ENCODE peak calls at places on chromosomes 13 and 19, in seven cellular contexts. One of them, this sample, is unnamed.

GRCh38 chr19:56333506-56333905 is 18.9 kb upstream of the ZSCAN5A start:
- DNase-seq in H1: peak; percentile 49
- DNase-seq in SK-N-SH: peak; percentile 64
- DNase-seq in K562: peak; percentile 58
- DNase-seq in GM12892: no peak
- DNase-seq in HepG2: peak; percentile 67
- DNase-seq in GM12878: no peak
- DNase-seq in this sample: no peak

GRCh38 chr13:41707192-41707858 is 250.0 kb downstream of the RGCC start:
- DNase-seq in H1: no peak
- DNase-seq in SK-N-SH: no peak
- DNase-seq in K562: no peak
- DNase-seq in GM12892: no peak
- DNase-seq in HepG2: no peak
- DNase-seq in GM12878: no peak
- DNase-seq in this sample: no peak

GRCh38 chr13:29204651-29205050 is 384.5 kb downstream of the MTUS2 start:
- DNase-seq in H1: no peak
- DNase-seq in SK-N-SH: no peak
- DNase-seq in K562: no peak
- DNase-seq in GM12892: no peak
- DNase-seq in HepG2: no peak
- DNase-seq in GM12878: no peak
- DNase-seq in this sample: no peak

GRCh38 chr19:55390461-55390880 is 4.7 kb downstream of the RPL28 start:
- DNase-seq in H1: no peak
- DNase-seq in SK-N-SH: no peak
- DNase-seq in K562: peak; percentile 65
- DNase-seq in GM12892: no peak
- DNase-seq in HepG2: no peak
- DNase-seq in GM12878: no peak
- DNase-seq in this sample: no peak

GRCh38 chr13:45575146-45575829 is 40.3 kb downstream of the ERICH6B start:
- DNase-seq in H1: no peak
- DNase-seq in SK-N-SH: no peak
- DNase-seq in K562: no peak
- DNase-seq in GM12892: no peak
- DNase-seq in HepG2: no peak
- DNase-seq in GM12878: no peak
- DNase-seq in this sample: no peak

GRCh38 chr13:40993987-40994386 is 25.1 kb downstream of the ELF1 start:
- DNase-seq in H1: no peak
- DNase-seq in SK-N-SH: no peak
- DNase-seq in K562: no peak
- DNase-seq in GM12892: no peak
- DNase-seq in HepG2: no peak
- DNase-seq in GM12878: no peak
- DNase-seq in this sample: no peak

GRCh38 chr13:23751195-23751594 is 138.0 kb downstream of the MIPEP start:
- DNase-seq in H1: no peak
- DNase-seq in SK-N-SH: no peak
- DNase-seq in K562: no peak
- DNase-seq in GM12892: no peak
- DNase-seq in HepG2: peak; percentile 12
- DNase-seq in GM12878: peak; percentile 41
- DNase-seq in this sample: no peak

GRCh38 chr13:24063281-24063851 is 97.2 kb upstream of the SPATA13 start:
- DNase-seq in H1: no peak
- DNase-seq in SK-N-SH: no peak
- DNase-seq in K562: no peak
- DNase-seq in GM12892: no peak
- DNase-seq in HepG2: no peak
- DNase-seq in GM12878: no peak
- DNase-seq in this sample: no peak

GRCh38 chr19:14091885-14092462 is 1.4 kb upstream of the SAMD1 start:
- DNase-seq in H1: peak; percentile 77
- DNase-seq in SK-N-SH: no peak
- DNase-seq in K562: peak; percentile 56
- DNase-seq in GM12892: peak; percentile 55
- DNase-seq in HepG2: no peak
- DNase-seq in GM12878: no peak
- DNase-seq in this sample: peak; percentile 66

DNA sequence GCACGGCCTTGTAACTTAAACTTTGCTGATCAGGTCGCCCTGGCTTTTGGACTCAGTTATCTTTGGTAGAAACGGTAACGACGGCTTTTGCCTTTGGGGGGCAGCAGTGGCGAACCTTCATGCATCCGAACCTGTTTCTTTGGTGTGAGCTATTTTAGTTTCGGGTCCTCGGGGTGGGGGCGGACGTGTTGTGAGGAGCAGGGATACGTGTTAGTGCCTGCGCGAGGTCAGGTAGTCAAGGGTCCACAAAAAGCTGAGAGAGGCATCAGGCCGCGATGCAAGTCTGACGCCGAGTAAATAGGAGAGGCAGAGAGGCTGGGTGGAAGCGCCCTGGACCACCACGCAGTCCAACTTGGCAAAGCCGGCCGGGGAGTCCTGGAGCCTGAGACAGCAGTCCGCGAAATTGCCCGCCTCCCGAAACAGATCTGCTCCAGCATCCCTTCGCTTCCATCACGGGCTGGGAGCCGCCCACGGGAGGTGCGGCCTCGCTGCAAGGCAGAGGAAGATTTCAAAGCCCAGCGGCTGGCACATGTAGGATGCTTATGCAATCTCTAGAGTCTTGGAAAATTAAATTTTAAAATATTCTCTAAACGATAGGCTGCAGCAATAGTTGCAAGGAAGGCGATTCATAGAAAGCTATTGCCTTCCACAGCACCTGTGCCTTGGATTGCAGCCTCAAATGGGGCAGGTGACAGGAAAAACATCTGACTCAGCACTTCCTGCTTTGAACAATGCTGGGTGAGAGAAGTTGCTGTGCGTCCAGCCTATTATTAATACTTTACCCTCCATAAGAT is 4.6 kb upstream of the TPP2 start:
- DNase-seq in H1: peak; percentile 87
- DNase-seq in SK-N-SH: peak; percentile 69
- DNase-seq in K562: peak; percentile 43
- DNase-seq in GM12892: peak; percentile 27
- DNase-seq in HepG2: peak; percentile 53
- DNase-seq in GM12878: peak; percentile 40
- DNase-seq in this sample: peak; percentile 30
- TF ChIP-seq POLR2AphosphoS5 in H1: peak; percentile 67
- TF ChIP-seq POLR2AphosphoS5 in SK-N-SH: no peak
- TF ChIP-seq POLR2AphosphoS5 in K562: no peak
- TF ChIP-seq POLR2AphosphoS5 in GM12892: no peak
- TF ChIP-seq POLR2AphosphoS5 in HepG2: no peak
- TF ChIP-seq POLR2AphosphoS5 in GM12878: no peak
- TF ChIP-seq POLR2AphosphoS5 in this sample: no peak

GRCh38 chr13:100128838-100129237 is 39.9 kb downstream of the PCCA start:
- DNase-seq in H1: no peak
- DNase-seq in SK-N-SH: no peak
- DNase-seq in K562: no peak
- DNase-seq in GM12892: no peak
- DNase-seq in HepG2: peak; percentile 58
- DNase-seq in GM12878: no peak
- DNase-seq in this sample: no peak

GRCh38 chr13:100130930-100131511 is 42.1 kb downstream of the PCCA start:
- DNase-seq in H1: no peak
- DNase-seq in SK-N-SH: no peak
- DNase-seq in K562: no peak
- DNase-seq in GM12892: no peak
- DNase-seq in HepG2: no peak
- DNase-seq in GM12878: no peak
- DNase-seq in this sample: no peak

GRCh38 chr13:100129605-100130004 is 40.7 kb downstream of the PCCA start:
- DNase-seq in H1: no peak
- DNase-seq in SK-N-SH: no peak
- DNase-seq in K562: no peak
- DNase-seq in GM12892: no peak
- DNase-seq in HepG2: no peak
- DNase-seq in GM12878: peak; percentile 34
- DNase-seq in this sample: no peak

GRCh38 chr13:100130092-100130491 is 41.2 kb downstream of the PCCA start:
- DNase-seq in H1: no peak
- DNase-seq in SK-N-SH: no peak
- DNase-seq in K562: no peak
- DNase-seq in GM12892: no peak
- DNase-seq in HepG2: no peak
- DNase-seq in GM12878: no peak
- DNase-seq in this sample: no peak

DNA sequence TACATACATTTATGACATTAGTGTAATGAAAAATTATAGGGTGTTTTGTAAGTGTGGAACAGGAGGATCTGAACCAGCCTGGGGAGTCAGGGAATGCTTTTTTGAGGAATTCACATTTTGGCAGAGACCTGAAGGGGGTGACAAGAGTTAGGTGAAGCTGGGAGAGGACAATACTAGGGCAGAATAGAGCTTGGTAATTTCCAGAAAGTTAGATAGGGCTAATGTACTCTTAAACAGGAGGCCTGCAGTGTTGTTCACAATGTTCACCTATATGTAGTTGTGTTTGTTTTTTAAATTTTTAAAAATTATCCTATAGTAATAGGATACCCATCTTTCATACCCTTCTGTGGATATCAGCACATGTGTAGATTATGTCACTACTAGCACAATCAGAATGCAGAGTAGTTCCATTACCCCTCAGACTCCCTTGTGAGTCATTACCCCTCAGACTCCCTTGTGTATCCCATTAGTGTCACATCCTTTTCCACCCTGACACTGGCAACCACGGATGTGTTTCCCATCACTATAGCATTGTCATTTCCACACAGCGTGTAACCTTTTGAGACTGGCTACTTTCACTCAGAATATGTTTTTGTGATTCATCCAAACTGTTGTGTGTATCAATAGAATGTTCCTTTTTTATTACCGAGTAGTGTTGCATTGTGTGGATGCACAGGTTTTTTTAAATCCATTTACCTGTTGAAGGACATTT is 43.1 kb downstream of the PCCA start:
- DNase-seq in H1: no peak
- DNase-seq in SK-N-SH: peak; percentile 23
- DNase-seq in K562: peak; percentile 73
- DNase-seq in GM12892: no peak
- DNase-seq in HepG2: peak; percentile 32
- DNase-seq in GM12878: no peak
- DNase-seq in this sample: no peak
- TF ChIP-seq TAF1 in H1: no peak
- TF ChIP-seq TAF1 in SK-N-SH: no peak
- TF ChIP-seq TAF1 in K562: no peak
- TF ChIP-seq TAF1 in GM12892: no peak
- TF ChIP-seq TAF1 in HepG2: no peak
- TF ChIP-seq TAF1 in GM12878: no peak
- TF ChIP-seq TAF1 in this sample: no peak

DNA sequence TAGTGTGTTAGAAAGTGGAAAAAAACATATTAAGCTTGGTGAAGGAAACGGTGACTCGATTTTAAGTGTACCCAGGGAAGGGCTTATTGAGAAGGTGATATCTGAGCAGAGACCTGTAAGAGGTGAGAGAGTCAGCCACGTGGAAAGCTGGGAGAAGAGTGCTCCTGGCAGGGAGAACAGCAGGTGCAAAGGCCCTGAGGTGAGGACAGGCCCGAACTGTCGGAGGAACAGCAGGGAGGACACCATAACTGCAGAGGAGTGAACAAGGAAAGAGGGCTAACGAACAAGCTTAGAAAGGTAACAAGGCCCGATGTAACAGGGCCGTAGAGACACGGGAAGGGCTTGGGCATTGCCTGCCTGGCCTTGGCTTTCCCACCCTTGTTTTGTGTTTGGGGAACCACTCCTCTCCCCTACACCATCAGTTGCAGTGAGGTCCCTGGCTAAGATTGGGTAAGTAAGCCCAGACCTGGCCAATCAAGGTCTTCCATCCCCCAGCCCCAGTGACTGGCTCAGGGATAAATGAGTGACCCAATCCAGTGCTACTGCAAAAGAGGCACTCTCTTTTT is 7.3 kb downstream of the ATP4A start:
- DNase-seq in H1: no peak
- DNase-seq in SK-N-SH: no peak
- DNase-seq in K562: no peak
- DNase-seq in GM12892: no peak
- DNase-seq in HepG2: no peak
- DNase-seq in GM12878: no peak
- DNase-seq in this sample: no peak
- TF ChIP-seq POLR2AphosphoS5 in H1: no peak
- TF ChIP-seq POLR2AphosphoS5 in SK-N-SH: no peak
- TF ChIP-seq POLR2AphosphoS5 in K562: no peak
- TF ChIP-seq POLR2AphosphoS5 in GM12892: no peak
- TF ChIP-seq POLR2AphosphoS5 in HepG2: no peak
- TF ChIP-seq POLR2AphosphoS5 in GM12878: no peak
- TF ChIP-seq POLR2AphosphoS5 in this sample: no peak

GRCh38 chr19:5622465-5623396 is at the start of the genes SAFB and SAFB2:
- DNase-seq in H1: peak; percentile 98
- DNase-seq in SK-N-SH: peak; percentile 99
- DNase-seq in K562: peak; percentile 99
- DNase-seq in GM12892: peak; percentile 91
- DNase-seq in HepG2: peak; percentile 98
- DNase-seq in GM12878: peak; percentile 99
- DNase-seq in this sample: peak; percentile 92

GRCh38 chr19:5624154-5624663 is 1.3 kb downstream of the SAFB start:
- DNase-seq in H1: peak; percentile 45
- DNase-seq in SK-N-SH: peak; percentile 35
- DNase-seq in K562: no peak
- DNase-seq in GM12892: no peak
- DNase-seq in HepG2: no peak
- DNase-seq in GM12878: no peak
- DNase-seq in this sample: no peak

GRCh38 chr19:5623397-5624153 is 692 bp downstream of the SAFB start:
- DNase-seq in H1: no peak
- DNase-seq in SK-N-SH: peak; percentile 55
- DNase-seq in K562: no peak
- DNase-seq in GM12892: no peak
- DNase-seq in HepG2: no peak
- DNase-seq in GM12878: no peak
- DNase-seq in this sample: no peak

GRCh38 chr19:5621945-5622464 is 571 bp downstream of the SAFB2 start:
- DNase-seq in H1: peak; percentile 49
- DNase-seq in SK-N-SH: peak; percentile 29
- DNase-seq in K562: peak; percentile 19
- DNase-seq in GM12892: no peak
- DNase-seq in HepG2: no peak
- DNase-seq in GM12878: no peak
- DNase-seq in this sample: no peak

GRCh38 chr19:5621311-5621944 is 1.1 kb downstream of the SAFB2 start:
- DNase-seq in H1: no peak
- DNase-seq in SK-N-SH: no peak
- DNase-seq in K562: no peak
- DNase-seq in GM12892: no peak
- DNase-seq in HepG2: no peak
- DNase-seq in GM12878: no peak
- DNase-seq in this sample: no peak
- TF ChIP-seq TAF1 in H1: no peak
- TF ChIP-seq TAF1 in SK-N-SH: no peak
- TF ChIP-seq TAF1 in K562: no peak
- TF ChIP-seq TAF1 in GM12892: no peak
- TF ChIP-seq TAF1 in HepG2: no peak
- TF ChIP-seq TAF1 in GM12878: no peak
- TF ChIP-seq TAF1 in this sample: no peak

GRCh38 chr13:99281811-99282263 is 23.7 kb upstream of the GPR18 start:
- DNase-seq in H1: no peak
- DNase-seq in SK-N-SH: no peak
- DNase-seq in K562: no peak
- DNase-seq in GM12892: no peak
- DNase-seq in HepG2: no peak
- DNase-seq in GM12878: no peak
- DNase-seq in this sample: no peak
- TF ChIP-seq POLR2AphosphoS5 in H1: no peak
- TF ChIP-seq POLR2AphosphoS5 in SK-N-SH: no peak
- TF ChIP-seq POLR2AphosphoS5 in K562: no peak
- TF ChIP-seq POLR2AphosphoS5 in GM12892: no peak
- TF ChIP-seq POLR2AphosphoS5 in HepG2: no peak
- TF ChIP-seq POLR2AphosphoS5 in GM12878: no peak
- TF ChIP-seq POLR2AphosphoS5 in this sample: no peak

This sample was measured in GM12891.